ENCODE peak calls at places on chromosomes 2 and 18, in six cellular contexts. P, K, S, G, O and U are unnamed samples.

GRCh38 chr18:61876899-61877298 is 15.9 kb downstream of the RNF152 start:
- DNase-seq in S (no peak), O (no peak), G (no peak), K (no peak), P (no peak), U (no peak)

GRCh38 chr18:39241534-39241933 is 1675.9 kb upstream of the CELF4 start:
- DNase-seq in K (no peak), P (no peak), O (no peak), S (no peak), G (no peak), U (no peak)

GRCh38 chr2:237883951-237884392 is 24.5 kb downstream of the RAMP1 start:
- DNase-seq in K (no peak), G (no peak), S (no peak), O (no peak), P (no peak), U (no peak)

GRCh38 chr2:204024503-204024902 is 87.9 kb downstream of the ICOS start:
- DNase-seq in G (no peak), S (peak; percentile 34), O (peak; percentile 50), K (peak; percentile 10), P (peak; percentile 35), U (peak; percentile 65)

GRCh38 chr2:68319397-68320117 is at the start of gene CNRIP1:
- DNase-seq in P (peak; percentile 83), K (peak; percentile 18), O (no peak), S (peak; percentile 85), G (peak; percentile 52), U (peak; percentile 67)

GRCh38 chr2:232415736-232416520 is 9.3 kb downstream of the ALPG start:
- DNase-seq in S (no peak), G (no peak), O (no peak), K (no peak), P (no peak), U (no peak)

GRCh38 chr2:68423966-68424650 is 43.0 kb downstream of the FBXO48 start:
- DNase-seq in P (no peak), G (no peak), S (no peak), O (no peak), K (no peak), U (no peak)

GRCh38 chr2:164369416-164369815 is 251.9 kb downstream of the GRB14 start:
- DNase-seq in P (peak; percentile 38), K (no peak), O (no peak), G (no peak), S (no peak), U (no peak)

GRCh38 chr2:239929504-239929903 is 95.6 kb downstream of the NDUFA10 start:
- DNase-seq in K (no peak), G (no peak), O (no peak), P (no peak), S (no peak), U (no peak)

GRCh38 chr2:9813312-9814128 is 29.8 kb upstream of the TAF1B start:
- DNase-seq in G (no peak), O (peak; percentile 73), P (peak; percentile 48), S (peak; percentile 58), K (peak; percentile 86), U (peak; percentile 64)

GRCh38 chr2:43293744-43294695 is 67.6 kb upstream of the ZFP36L2 start:
- DNase-seq in S (peak; percentile 100), P (peak; percentile 99), K (peak; percentile 94), G (peak; percentile 98), O (peak; percentile 68), U (peak; percentile 99)

GRCh38 chr2:240873098-240873788 is 4.6 kb downstream of the AGXT start:
- DNase-seq in S (no peak), P (no peak), G (no peak), O (no peak), K (no peak), U (no peak)

GRCh38 chr2:239316562-239317465 is 84.0 kb downstream of the HDAC4 start:
- DNase-seq in S (peak; percentile 71), G (no peak), P (peak; percentile 43), K (no peak), O (no peak), U (no peak)

GRCh38 chr18:41967680-41968079 is 12.6 kb downstream of the PIK3C3 start:
- DNase-seq in P (peak; percentile 29), K (no peak), S (no peak), G (no peak), O (no peak), U (peak; percentile 35)

GRCh38 chr2:4745596-4745995 is 946.6 kb upstream of the SOX11 start:
- DNase-seq in O (no peak), K (no peak), G (no peak), S (no peak), P (no peak), U (no peak)

GRCh38 chr2:221100467-221101089 is 471.5 kb downstream of the EPHA4 start:
- DNase-seq in K (no peak), G (no peak), P (peak; percentile 22), O (no peak), S (no peak), U (peak; percentile 18)

GRCh38 chr2:121778736-121779487 is 23.5 kb downstream of the TSN start:
- DNase-seq in P (no peak), S (no peak), K (no peak), O (no peak), G (no peak), U (no peak)

GRCh38 chr2:100936070-100936741 is 65.9 kb upstream of the RPL31 start:
- DNase-seq in P (no peak), G (no peak), O (no peak), K (no peak), S (no peak), U (no peak)

GRCh38 chr2:148568597-148568996 is 76.0 kb upstream of the EPC2 start:
- DNase-seq in P (no peak), K (no peak), O (no peak), G (no peak), S (no peak), U (no peak)

GRCh38 chr18:57208056-57208455 is 61.2 kb downstream of the BOD1L2 start:
- DNase-seq in G (no peak), K (no peak), P (no peak), S (no peak), O (no peak), U (no peak)

GRCh38 chr2:38274286-38275276 is 102.5 kb downstream of the ATL2 start:
- DNase-seq in K (peak; percentile 76), S (peak; percentile 91), O (peak; percentile 37), P (peak; percentile 89), G (peak; percentile 70), U (peak; percentile 95)

GRCh38 chr2:111024496-111024895 is 96.2 kb upstream of the BCL2L11 start:
- DNase-seq in K (no peak), P (no peak), S (no peak), O (no peak), G (no peak), U (no peak)

GRCh38 chr2:211132046-211132445 is 575.6 kb downstream of the CPS1 start:
- DNase-seq in G (no peak), O (no peak), K (no peak), S (no peak), P (peak; percentile 11), U (peak; percentile 17)

GRCh38 chr2:9112079-9112721 is 94.4 kb upstream of the ASAP2 start:
- DNase-seq in S (peak; percentile 94), G (peak; percentile 67), P (peak; percentile 92), K (peak; percentile 54), O (no peak), U (peak; percentile 91)

GRCh38 chr2:127254386-127254981 is 34.4 kb upstream of the CYP27C1 start:
- DNase-seq in G (no peak), O (no peak), K (no peak), S (peak; percentile 40), P (peak; percentile 12), U (peak; percentile 5)

GRCh38 chr2:11753886-11754704 is 7.7 kb downstream of the LPIN1 start:
- DNase-seq in K (peak; percentile 31), G (no peak), S (peak; percentile 75), P (peak; percentile 61), O (peak; percentile 32), U (peak; percentile 67)

DNA sequence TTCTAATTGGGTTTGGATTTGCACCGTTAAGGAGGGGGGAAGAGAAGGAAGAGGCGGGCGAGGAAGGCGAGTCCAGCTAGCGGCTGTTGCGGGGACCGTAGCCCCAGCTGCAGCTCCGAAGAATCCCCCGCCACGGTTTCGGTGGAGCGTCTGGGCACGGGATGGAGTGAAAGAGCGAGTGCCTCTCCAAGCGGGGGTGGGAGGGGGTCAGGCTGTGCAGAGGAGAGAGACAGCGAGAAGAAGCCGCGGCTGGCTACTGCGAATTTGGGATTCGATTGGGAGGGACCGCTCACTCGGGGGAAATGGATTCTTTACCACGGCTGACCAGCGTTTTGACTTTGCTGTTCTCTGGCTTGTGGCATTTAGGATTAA is 248 bp downstream of the CNTNAP5 start:
- DNase-seq in G (no peak), K (no peak), S (no peak), P (no peak), O (no peak), U (no peak)
- H3K4me3 ChIP-seq in G (no peak overlapping the region), K (no peak overlapping the region), S (no peak overlapping the region), P (no peak overlapping the region), O (no peak overlapping the region), U (no peak overlapping the region)

GRCh38 chr2:108492364-108492763 is 41.9 kb upstream of the LIMS1 start:
- DNase-seq in O (no peak), S (peak; percentile 95), K (peak; percentile 66), P (peak; percentile 95), G (peak; percentile 76), U (peak; percentile 98)
- TF ChIP-seq CTCF in O (no peak), S (no peak), K (no peak), P (no peak), G (no peak), U (peak; percentile 39)

DNA sequence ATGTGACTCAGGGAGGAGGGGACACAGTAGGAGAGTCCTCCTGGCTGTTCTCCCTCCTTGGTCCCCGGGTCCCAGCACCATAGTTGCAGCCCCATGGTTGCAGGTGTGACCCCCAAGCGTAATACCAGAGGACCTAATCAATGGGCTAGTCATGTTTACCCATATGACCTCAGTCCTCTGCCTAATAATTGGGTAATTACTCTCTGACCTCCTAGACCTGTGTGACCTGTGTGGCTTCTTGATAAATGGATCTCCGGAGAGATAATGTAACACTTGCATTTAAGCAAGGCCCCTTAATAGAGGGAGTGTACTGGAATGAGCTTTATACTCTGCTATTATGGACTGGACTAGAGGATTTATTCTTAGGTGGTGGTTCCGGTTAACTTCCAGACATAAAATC is 32.2 kb upstream of the GMCL1 start:
- DNase-seq in G (no peak), S (no peak), O (no peak), K (no peak), P (no peak), U (no peak)
- H3K4me3 ChIP-seq in G (no peak overlapping the region), S (no peak overlapping the region), O (no peak overlapping the region), K (no peak overlapping the region), P (no peak overlapping the region), U (no peak overlapping the region)

GRCh38 chr2:24920813-24921441 is 890 bp upstream of the ADCY3 start:
- DNase-seq in P (no peak), G (no peak), O (no peak), S (no peak), K (peak; percentile 75), U (no peak)
- TF ChIP-seq CTCF in P (peak; percentile 44), G (no peak), O (peak; percentile 51), S (peak; percentile 31), K (peak; percentile 76), U (peak; percentile 55)